ENCODE peak calls at places on chromosomes 3 and 15, in ten cellular contexts. O, S, E, V, G, D, N, X, A and C are unnamed samples.

GRCh38 chr15:62528505-62528904 is 363.4 kb upstream of the C2CD4B start:
- DNase-seq in G (no peak), O (no peak), N (no peak), D (no peak), E (no peak), X (no peak), S (no peak), A (no peak), V (no peak), C (no peak)

GRCh38 chr3:72380711-72381508 is 467.3 kb downstream of the SHQ1 start:
- DNase-seq in E (no peak), V (no peak), O (no peak), D (no peak), X (no peak), N (no peak), S (no peak), A (no peak), G (no peak), C (no peak)

GRCh38 chr3:129485681-129486056 is 42.8 kb upstream of the RHO start:
- DNase-seq in N (no peak), A (no peak), S (peak), O (no peak), E (no peak), V (no peak), X (peak), G (no peak), D (peak), C (no peak)

GRCh38 chr3:8987673-8988655 is 24.7 kb upstream of the RAD18 start:
- DNase-seq in G (peak), O (no peak), E (no peak), X (peak), N (peak), S (peak), A (peak), V (no peak), D (peak), C (peak)

GRCh38 chr3:188296761-188297689 is 143.1 kb downstream of the LPP start:
- DNase-seq in A (no peak), X (peak), N (no peak), O (no peak), E (no peak), V (no peak), G (peak), S (peak), D (no peak), C (no peak)

GRCh38 chr15:33580526-33580925 is 269.8 kb downstream of the RYR3 start:
- DNase-seq in V (no peak), S (no peak), D (no peak), G (no peak), O (no peak), X (no peak), A (no peak), E (no peak), N (no peak), C (no peak)

GRCh38 chr15:92902723-92903587 is 2.8 kb downstream of the CHD2 start:
- DNase-seq in E (peak), A (no peak), X (no peak), O (no peak), S (peak), N (peak), V (no peak), D (no peak), G (no peak), C (no peak)

GRCh38 chr3:184321666-184322065 is 7.3 kb downstream of the EIF4G1 start:
- DNase-seq in X (no peak), N (no peak), V (no peak), O (no peak), E (no peak), G (no peak), D (peak), S (no peak), A (no peak), C (no peak)

GRCh38 chr3:17753271-17753992 is 11.0 kb upstream of the TBC1D5 start:
- DNase-seq in N (no peak), S (no peak), E (no peak), D (peak), O (no peak), A (no peak), V (no peak), G (no peak), X (no peak), C (no peak)

GRCh38 chr3:42185044-42185443 is 80.9 kb downstream of the CCK start:
- DNase-seq in X (peak), E (no peak), G (no peak), D (no peak), S (peak), O (no peak), A (no peak), V (no peak), N (no peak), C (no peak)